ENCODE peak calls at places on chromosomes 6 and 20, in nine cellular contexts. One of them, this sample, is unnamed.

GRCh38 chr6:164303092-164304007 is 888.8 kb downstream of the QKI start:
- DNase-seq in ovary: no peak
- DNase-seq in upper lobe of left lung: no peak
- DNase-seq in stomach: no peak
- DNase-seq in PC-9: no peak
- DNase-seq in heart right ventricle: peak; percentile 74
- DNase-seq in iPS DF 6.9: no peak
- DNase-seq in esophagus squamous epithelium: no peak
- DNase-seq in left lung: no peak
- DNase-seq in this sample: no peak

GRCh38 chr6:135081966-135082365 is 27.3 kb upstream of the HBS1L start:
- DNase-seq in ovary: no peak
- DNase-seq in upper lobe of left lung: no peak
- DNase-seq in stomach: no peak
- DNase-seq in PC-9: no peak
- DNase-seq in heart right ventricle: no peak
- DNase-seq in iPS DF 6.9: no peak
- DNase-seq in esophagus squamous epithelium: no peak
- DNase-seq in left lung: no peak
- DNase-seq in this sample: no peak

GRCh38 chr20:55978550-55978949 is 26.8 kb downstream of the CBLN4 start:
- DNase-seq in ovary: no peak
- DNase-seq in upper lobe of left lung: no peak
- DNase-seq in stomach: no peak
- DNase-seq in PC-9: no peak
- DNase-seq in heart right ventricle: no peak
- DNase-seq in iPS DF 6.9: no peak
- DNase-seq in esophagus squamous epithelium: no peak
- DNase-seq in left lung: no peak
- DNase-seq in this sample: no peak

GRCh38 chr20:4170621-4171537 is 155.5 kb upstream of the RNF24 start:
- DNase-seq in ovary: peak; percentile 72
- DNase-seq in upper lobe of left lung: no peak
- DNase-seq in stomach: peak; percentile 60
- DNase-seq in PC-9: no peak
- DNase-seq in heart right ventricle: no peak
- DNase-seq in iPS DF 6.9: no peak
- DNase-seq in esophagus squamous epithelium: no peak
- DNase-seq in left lung: no peak
- DNase-seq in this sample: no peak

GRCh38 chr20:13205848-13206434 is 15.1 kb upstream of the ISM1 start:
- DNase-seq in ovary: no peak
- DNase-seq in upper lobe of left lung: no peak
- DNase-seq in stomach: no peak
- DNase-seq in PC-9: no peak
- DNase-seq in heart right ventricle: no peak
- DNase-seq in iPS DF 6.9: no peak
- DNase-seq in esophagus squamous epithelium: no peak
- DNase-seq in left lung: no peak
- DNase-seq in this sample: no peak

GRCh38 chr20:46342451-46343357 is 34.4 kb upstream of the CDH22 start:
- DNase-seq in ovary: no peak
- DNase-seq in upper lobe of left lung: no peak
- DNase-seq in stomach: no peak
- DNase-seq in PC-9: no peak
- DNase-seq in heart right ventricle: no peak
- DNase-seq in iPS DF 6.9: no peak
- DNase-seq in esophagus squamous epithelium: no peak
- DNase-seq in left lung: no peak
- DNase-seq in this sample: no peak

GRCh38 chr20:22815584-22815983 is 219.5 kb upstream of the SSTR4 start:
- DNase-seq in ovary: no peak
- DNase-seq in upper lobe of left lung: no peak
- DNase-seq in stomach: no peak
- DNase-seq in PC-9: no peak
- DNase-seq in heart right ventricle: no peak
- DNase-seq in iPS DF 6.9: no peak
- DNase-seq in esophagus squamous epithelium: no peak
- DNase-seq in left lung: no peak
- DNase-seq in this sample: no peak

GRCh38 chr6:3147914-3148757 is 9.2 kb downstream of the TUBB2A start:
- DNase-seq in ovary: no peak
- DNase-seq in upper lobe of left lung: no peak
- DNase-seq in stomach: no peak
- DNase-seq in PC-9: no peak
- DNase-seq in heart right ventricle: no peak
- DNase-seq in iPS DF 6.9: no peak
- DNase-seq in esophagus squamous epithelium: no peak
- DNase-seq in left lung: no peak
- DNase-seq in this sample: no peak

GRCh38 chr6:36666726-36667591 is 11.6 kb upstream of the CDKN1A start:
- DNase-seq in ovary: peak; percentile 93
- DNase-seq in upper lobe of left lung: peak; percentile 83
- DNase-seq in stomach: peak; percentile 47
- DNase-seq in PC-9: peak; percentile 75
- DNase-seq in heart right ventricle: peak; percentile 63
- DNase-seq in iPS DF 6.9: no peak
- DNase-seq in esophagus squamous epithelium: no peak
- DNase-seq in left lung: peak; percentile 88
- DNase-seq in this sample: peak; percentile 82

GRCh38 chr6:169230923-169231789 is 22.5 kb downstream of the THBS2 start:
- DNase-seq in ovary: no peak
- DNase-seq in upper lobe of left lung: no peak
- DNase-seq in stomach: peak; percentile 21
- DNase-seq in PC-9: no peak
- DNase-seq in heart right ventricle: no peak
- DNase-seq in iPS DF 6.9: no peak
- DNase-seq in esophagus squamous epithelium: no peak
- DNase-seq in left lung: no peak
- DNase-seq in this sample: no peak

GRCh38 chr6:169231790-169232506 is 21.7 kb downstream of the THBS2 start:
- DNase-seq in ovary: no peak
- DNase-seq in upper lobe of left lung: no peak
- DNase-seq in stomach: peak; percentile 16
- DNase-seq in PC-9: no peak
- DNase-seq in heart right ventricle: no peak
- DNase-seq in iPS DF 6.9: no peak
- DNase-seq in esophagus squamous epithelium: no peak
- DNase-seq in left lung: no peak
- DNase-seq in this sample: no peak

GRCh38 chr6:169229611-169230321 is 23.9 kb downstream of the THBS2 start:
- DNase-seq in ovary: no peak
- DNase-seq in upper lobe of left lung: no peak
- DNase-seq in stomach: no peak
- DNase-seq in PC-9: no peak
- DNase-seq in heart right ventricle: no peak
- DNase-seq in iPS DF 6.9: no peak
- DNase-seq in esophagus squamous epithelium: no peak
- DNase-seq in left lung: no peak
- DNase-seq in this sample: peak; percentile 12

GRCh38 chr6:169232507-169232931 is 21.1 kb downstream of the THBS2 start:
- DNase-seq in ovary: no peak
- DNase-seq in upper lobe of left lung: no peak
- DNase-seq in stomach: peak; percentile 9
- DNase-seq in PC-9: no peak
- DNase-seq in heart right ventricle: no peak
- DNase-seq in iPS DF 6.9: no peak
- DNase-seq in esophagus squamous epithelium: no peak
- DNase-seq in left lung: no peak
- DNase-seq in this sample: no peak

GRCh38 chr6:169230322-169230665 is 23.4 kb downstream of the THBS2 start:
- DNase-seq in ovary: no peak
- DNase-seq in upper lobe of left lung: no peak
- DNase-seq in stomach: peak; percentile 17
- DNase-seq in PC-9: no peak
- DNase-seq in heart right ventricle: no peak
- DNase-seq in iPS DF 6.9: no peak
- DNase-seq in esophagus squamous epithelium: no peak
- DNase-seq in left lung: no peak
- DNase-seq in this sample: no peak
- H3K36me3 ChIP-seq in ovary: peaks cover 2% of the 10 kb centered on the region
- H3K36me3 ChIP-seq in upper lobe of left lung: no peaks in the 10 kb centered on the region
- H3K36me3 ChIP-seq in stomach: peaks cover 8% of the 10 kb centered on the region
- H3K36me3 ChIP-seq in PC-9: no peaks in the 10 kb centered on the region
- H3K36me3 ChIP-seq in heart right ventricle: peaks cover 70% of the 10 kb centered on the region
- H3K36me3 ChIP-seq in iPS DF 6.9: peaks cover 14% of the 10 kb centered on the region
- H3K36me3 ChIP-seq in esophagus squamous epithelium: no peaks in the 10 kb centered on the region
- H3K36me3 ChIP-seq in left lung: no peaks in the 10 kb centered on the region
- H3K36me3 ChIP-seq in this sample: no peaks in the 10 kb centered on the region

GRCh38 chr6:138176652-138177232 is 15.0 kb downstream of the ARFGEF3 start:
- DNase-seq in ovary: no peak
- DNase-seq in upper lobe of left lung: no peak
- DNase-seq in stomach: no peak
- DNase-seq in PC-9: peak; percentile 18
- DNase-seq in heart right ventricle: no peak
- DNase-seq in iPS DF 6.9: no peak
- DNase-seq in esophagus squamous epithelium: no peak
- DNase-seq in left lung: no peak
- DNase-seq in this sample: no peak
- H3K36me3 ChIP-seq in ovary: no peaks in the 10 kb centered on the region
- H3K36me3 ChIP-seq in upper lobe of left lung: no peaks in the 10 kb centered on the region
- H3K36me3 ChIP-seq in stomach: peaks cover 4% of the 10 kb centered on the region
- H3K36me3 ChIP-seq in PC-9: peaks cover 29% of the 10 kb centered on the region
- H3K36me3 ChIP-seq in heart right ventricle: no peaks in the 10 kb centered on the region
- H3K36me3 ChIP-seq in iPS DF 6.9: no peaks in the 10 kb centered on the region
- H3K36me3 ChIP-seq in esophagus squamous epithelium: no peaks in the 10 kb centered on the region
- H3K36me3 ChIP-seq in left lung: no peaks in the 10 kb centered on the region
- H3K36me3 ChIP-seq in this sample: no peaks in the 10 kb centered on the region

GRCh38 chr20:41854765-41855164 is 236.6 kb upstream of the CHD6 start:
- DNase-seq in ovary: no peak
- DNase-seq in upper lobe of left lung: no peak
- DNase-seq in stomach: no peak
- DNase-seq in PC-9: peak; percentile 44
- DNase-seq in heart right ventricle: no peak
- DNase-seq in iPS DF 6.9: no peak
- DNase-seq in esophagus squamous epithelium: no peak
- DNase-seq in left lung: no peak
- DNase-seq in this sample: no peak
- H3K36me3 ChIP-seq in ovary: no peaks in the 10 kb centered on the region
- H3K36me3 ChIP-seq in upper lobe of left lung: no peaks in the 10 kb centered on the region
- H3K36me3 ChIP-seq in stomach: no peaks in the 10 kb centered on the region
- H3K36me3 ChIP-seq in PC-9: no peaks in the 10 kb centered on the region
- H3K36me3 ChIP-seq in heart right ventricle: no peaks in the 10 kb centered on the region
- H3K36me3 ChIP-seq in iPS DF 6.9: no peaks in the 10 kb centered on the region
- H3K36me3 ChIP-seq in esophagus squamous epithelium: no peaks in the 10 kb centered on the region
- H3K36me3 ChIP-seq in left lung: no peaks in the 10 kb centered on the region
- H3K36me3 ChIP-seq in this sample: no peaks in the 10 kb centered on the region

GRCh38 chr20:45339799-45340198 is 8.4 kb downstream of the SDC4 start:
- DNase-seq in ovary: no peak
- DNase-seq in upper lobe of left lung: no peak
- DNase-seq in stomach: no peak
- DNase-seq in PC-9: no peak
- DNase-seq in heart right ventricle: no peak
- DNase-seq in iPS DF 6.9: no peak
- DNase-seq in esophagus squamous epithelium: no peak
- DNase-seq in left lung: no peak
- DNase-seq in this sample: no peak
- H3K36me3 ChIP-seq in ovary: no peaks in the 10 kb centered on the region
- H3K36me3 ChIP-seq in upper lobe of left lung: peaks cover 24% of the 10 kb centered on the region
- H3K36me3 ChIP-seq in stomach: peaks cover 12% of the 10 kb centered on the region
- H3K36me3 ChIP-seq in PC-9: peaks cover 44% of the 10 kb centered on the region
- H3K36me3 ChIP-seq in heart right ventricle: peaks cover 10% of the 10 kb centered on the region
- H3K36me3 ChIP-seq in iPS DF 6.9: no peaks in the 10 kb centered on the region
- H3K36me3 ChIP-seq in esophagus squamous epithelium: no peaks in the 10 kb centered on the region
- H3K36me3 ChIP-seq in left lung: peaks cover 32% of the 10 kb centered on the region
- H3K36me3 ChIP-seq in this sample: peaks cover 21% of the 10 kb centered on the region

DNA sequence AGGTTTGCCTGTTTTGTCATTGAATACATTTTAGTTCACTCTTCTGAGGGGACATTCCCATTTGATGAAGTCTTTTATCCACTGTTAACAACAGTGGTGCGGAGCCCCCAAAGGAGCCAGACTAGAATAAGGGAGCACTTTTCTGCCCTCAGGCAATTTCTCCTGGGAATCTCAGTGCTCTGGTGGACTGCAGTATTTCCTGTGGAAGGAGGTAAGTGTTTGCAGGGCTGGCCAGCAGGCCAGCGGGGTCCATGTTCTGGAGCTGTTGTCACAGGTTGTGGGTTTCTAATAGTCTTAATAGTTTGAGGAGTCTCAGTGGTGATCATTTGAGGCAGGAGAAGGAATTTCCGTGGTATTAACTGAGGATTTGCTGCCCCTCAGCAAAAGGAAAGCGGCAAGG is 83.5 kb downstream of the ASXL1 start:
- DNase-seq in ovary: no peak
- DNase-seq in upper lobe of left lung: peak; percentile 3
- DNase-seq in stomach: peak; percentile 10
- DNase-seq in PC-9: no peak
- DNase-seq in heart right ventricle: no peak
- DNase-seq in iPS DF 6.9: no peak
- DNase-seq in esophagus squamous epithelium: no peak
- DNase-seq in left lung: no peak
- DNase-seq in this sample: no peak
- H3K36me3 ChIP-seq in ovary: no peaks in the 10 kb centered on the region
- H3K36me3 ChIP-seq in upper lobe of left lung: peaks cover 39% of the 10 kb centered on the region
- H3K36me3 ChIP-seq in stomach: peaks cover 75% of the 10 kb centered on the region
- H3K36me3 ChIP-seq in PC-9: peaks cover 6% of the 10 kb centered on the region
- H3K36me3 ChIP-seq in heart right ventricle: peaks cover 96% of the 10 kb centered on the region
- H3K36me3 ChIP-seq in iPS DF 6.9: peaks cover 6% of the 10 kb centered on the region
- H3K36me3 ChIP-seq in esophagus squamous epithelium: peaks cover 14% of the 10 kb centered on the region
- H3K36me3 ChIP-seq in left lung: peaks cover 76% of the 10 kb centered on the region
- H3K36me3 ChIP-seq in this sample: peaks cover 2% of the 10 kb centered on the region

GRCh38 chr6:139172151-139172550 is 37.3 kb downstream of the HECA start:
- DNase-seq in ovary: no peak
- DNase-seq in upper lobe of left lung: no peak
- DNase-seq in stomach: no peak
- DNase-seq in PC-9: no peak
- DNase-seq in heart right ventricle: no peak
- DNase-seq in iPS DF 6.9: no peak
- DNase-seq in esophagus squamous epithelium: no peak
- DNase-seq in left lung: no peak
- DNase-seq in this sample: no peak
- H3K36me3 ChIP-seq in ovary: no peaks in the 10 kb centered on the region
- H3K36me3 ChIP-seq in upper lobe of left lung: peaks cover 29% of the 10 kb centered on the region
- H3K36me3 ChIP-seq in stomach: peaks cover 41% of the 10 kb centered on the region
- H3K36me3 ChIP-seq in PC-9: peaks cover 4% of the 10 kb centered on the region
- H3K36me3 ChIP-seq in heart right ventricle: peaks cover 60% of the 10 kb centered on the region
- H3K36me3 ChIP-seq in iPS DF 6.9: no peaks in the 10 kb centered on the region
- H3K36me3 ChIP-seq in esophagus squamous epithelium: peaks cover 6% of the 10 kb centered on the region
- H3K36me3 ChIP-seq in left lung: peaks cover 59% of the 10 kb centered on the region
- H3K36me3 ChIP-seq in this sample: peaks cover 14% of the 10 kb centered on the region

DNA sequence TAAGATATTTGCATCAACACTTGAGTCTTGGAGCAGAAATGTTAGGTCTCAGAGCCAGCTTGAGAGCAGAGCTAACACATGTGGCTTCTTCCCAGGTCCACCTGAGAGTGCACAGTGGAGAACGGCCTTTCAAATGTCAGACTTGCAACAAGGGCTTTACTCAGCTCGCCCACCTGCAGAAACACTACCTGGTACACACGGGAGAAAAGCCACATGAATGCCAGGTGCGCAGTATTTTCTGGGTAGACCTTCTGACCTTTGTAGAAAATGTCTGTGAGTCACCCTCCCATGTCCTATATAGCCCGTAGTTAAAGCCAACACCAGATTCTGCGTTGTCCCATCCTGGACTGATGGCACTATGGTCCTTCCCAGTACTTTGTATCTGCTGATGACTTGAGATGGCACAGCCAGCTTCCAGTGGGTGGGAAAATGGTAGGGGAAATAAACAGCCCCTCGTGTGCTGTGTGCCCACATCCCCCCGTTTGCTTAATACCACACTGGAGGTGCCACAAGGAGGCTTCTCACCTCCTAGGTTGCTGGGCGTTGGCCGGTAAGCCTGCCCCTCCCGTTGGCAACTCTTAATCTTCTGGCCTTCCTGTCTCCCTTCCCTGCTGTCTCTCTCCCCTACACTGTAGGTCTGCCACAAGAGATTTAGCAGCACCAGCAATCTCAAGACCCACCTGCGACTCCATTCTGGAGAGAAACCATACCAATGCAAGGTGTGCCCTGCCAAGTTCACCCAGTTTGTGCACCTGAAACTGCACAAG is 20.3 kb downstream of the PRDM1 start:
- DNase-seq in ovary: no peak
- DNase-seq in upper lobe of left lung: no peak
- DNase-seq in stomach: no peak
- DNase-seq in PC-9: peak; percentile 24
- DNase-seq in heart right ventricle: no peak
- DNase-seq in iPS DF 6.9: no peak
- DNase-seq in esophagus squamous epithelium: no peak
- DNase-seq in left lung: no peak
- DNase-seq in this sample: no peak
- H3K36me3 ChIP-seq in ovary: no peaks in the 10 kb centered on the region
- H3K36me3 ChIP-seq in upper lobe of left lung: peaks cover 24% of the 10 kb centered on the region
- H3K36me3 ChIP-seq in stomach: peaks cover 30% of the 10 kb centered on the region
- H3K36me3 ChIP-seq in PC-9: no peaks in the 10 kb centered on the region
- H3K36me3 ChIP-seq in heart right ventricle: peaks cover 67% of the 10 kb centered on the region
- H3K36me3 ChIP-seq in iPS DF 6.9: no peaks in the 10 kb centered on the region
- H3K36me3 ChIP-seq in esophagus squamous epithelium: peaks cover 16% of the 10 kb centered on the region
- H3K36me3 ChIP-seq in left lung: peaks cover 35% of the 10 kb centered on the region
- H3K36me3 ChIP-seq in this sample: no peaks in the 10 kb centered on the region

This sample was measured in right lobe of liver.